ENCODE peak calls at places on chromosomes 3 and 15, in four cellular contexts. One of them, this sample, is unnamed.

GRCh38 chr3:174408310-174408709 is 450.8 kb upstream of the NAALADL2 start:
- DNase-seq in epithelial cell of esophagus: peak; percentile 24
- DNase-seq in NCI-H1436: no peak
- DNase-seq in T-helper 2 cell: no peak
- DNase-seq in this sample: no peak

GRCh38 chr3:48157215-48157840 is 30.9 kb downstream of the CDC25A start:
- DNase-seq in epithelial cell of esophagus: peak; percentile 43
- DNase-seq in T-helper 2 cell: no peak
- DNase-seq in NCI-H1436: no peak
- DNase-seq in this sample: no peak

GRCh38 chr3:65497846-65498245 is 540.9 kb downstream of the MAGI1 start:
- DNase-seq in epithelial cell of esophagus: no peak
- DNase-seq in T-helper 2 cell: no peak
- DNase-seq in NCI-H1436: no peak
- DNase-seq in this sample: no peak

GRCh38 chr3:147410126-147410517 is 957 bp downstream of the ZIC1 start:
- DNase-seq in T-helper 2 cell: no peak
- DNase-seq in epithelial cell of esophagus: no peak
- DNase-seq in NCI-H1436: no peak
- DNase-seq in this sample: no peak

GRCh38 chr3:15011174-15011573 is 53.9 kb downstream of the MRPS25 start:
- DNase-seq in epithelial cell of esophagus: peak; percentile 76
- DNase-seq in T-helper 2 cell: no peak
- DNase-seq in NCI-H1436: no peak
- DNase-seq in this sample: no peak

GRCh38 chr15:69232144-69232543 is 66.6 kb upstream of the PAQR5 start:
- DNase-seq in T-helper 2 cell: no peak
- DNase-seq in NCI-H1436: no peak
- DNase-seq in epithelial cell of esophagus: peak; percentile 69
- DNase-seq in this sample: no peak

GRCh38 chr3:18758047-18758704 is 333.0 kb upstream of the SATB1 start:
- DNase-seq in T-helper 2 cell: peak; percentile 65
- DNase-seq in NCI-H1436: peak; percentile 50
- DNase-seq in epithelial cell of esophagus: peak; percentile 93
- DNase-seq in this sample: no peak

GRCh38 chr3:52046186-52046913 is 10.0 kb downstream of the DUSP7 start:
- DNase-seq in T-helper 2 cell: no peak
- DNase-seq in NCI-H1436: no peak
- DNase-seq in epithelial cell of esophagus: peak; percentile 100
- DNase-seq in this sample: no peak

GRCh38 chr3:122793568-122794416 is at the start of gene HSPBAP1:
- DNase-seq in NCI-H1436: no peak
- DNase-seq in T-helper 2 cell: peak; percentile 84
- DNase-seq in epithelial cell of esophagus: peak; percentile 97
- DNase-seq in this sample: peak; percentile 91